ENCODE peak calls at places on chromosomes 7 and 10, in eight cellular contexts. One of them, this sample, is unnamed.

GRCh38 chr10:113589225-113589770 is 36.4 kb downstream of the HABP2 start:
- DNase-seq in stimulated activated CD4-positive, alpha-beta T cell treated with anti-CD3 and anti-CD28 coated beads, Interleukin-4, amount 100 ng/mL, for 24 hours: no peak
- DNase-seq in tibial nerve: no peak
- DNase-seq in fibroblast of lung: no peak
- DNase-seq in foreskin fibroblast: no peak
- DNase-seq in CD8-positive, alpha-beta T cell: no peak
- DNase-seq in GM23338: no peak
- DNase-seq in K562: no peak
- DNase-seq in this sample: no peak

GRCh38 chr10:787933-788651 is 98.6 kb upstream of the DIP2C start:
- DNase-seq in fibroblast of lung: peak; percentile 86
- DNase-seq in foreskin fibroblast: no peak
- DNase-seq in stimulated activated CD4-positive, alpha-beta T cell treated with anti-CD3 and anti-CD28 coated beads, Interleukin-4, amount 100 ng/mL, for 24 hours: no peak
- DNase-seq in tibial nerve: no peak
- DNase-seq in GM23338: no peak
- DNase-seq in CD8-positive, alpha-beta T cell: peak; percentile 36
- DNase-seq in K562: peak; percentile 14
- DNase-seq in this sample: no peak

GRCh38 chr10:121879476-121879875 is 48.4 kb downstream of the ATE1 start:
- DNase-seq in GM23338: no peak
- DNase-seq in tibial nerve: no peak
- DNase-seq in stimulated activated CD4-positive, alpha-beta T cell treated with anti-CD3 and anti-CD28 coated beads, Interleukin-4, amount 100 ng/mL, for 24 hours: no peak
- DNase-seq in CD8-positive, alpha-beta T cell: no peak
- DNase-seq in K562: no peak
- DNase-seq in fibroblast of lung: no peak
- DNase-seq in foreskin fibroblast: no peak
- DNase-seq in this sample: no peak

GRCh38 chr7:46603780-46604725 is 683.0 kb upstream of the IGFBP3 start:
- DNase-seq in K562: no peak
- DNase-seq in fibroblast of lung: peak; percentile 30
- DNase-seq in tibial nerve: peak; percentile 88
- DNase-seq in CD8-positive, alpha-beta T cell: no peak
- DNase-seq in GM23338: no peak
- DNase-seq in foreskin fibroblast: peak; percentile 89
- DNase-seq in stimulated activated CD4-positive, alpha-beta T cell treated with anti-CD3 and anti-CD28 coated beads, Interleukin-4, amount 100 ng/mL, for 24 hours: no peak
- DNase-seq in this sample: no peak

GRCh38 chr7:131231381-131232220 is 96.1 kb upstream of the MKLN1 start:
- DNase-seq in stimulated activated CD4-positive, alpha-beta T cell treated with anti-CD3 and anti-CD28 coated beads, Interleukin-4, amount 100 ng/mL, for 24 hours: peak; percentile 72
- DNase-seq in K562: no peak
- DNase-seq in fibroblast of lung: peak; percentile 39
- DNase-seq in GM23338: no peak
- DNase-seq in tibial nerve: peak; percentile 28
- DNase-seq in CD8-positive, alpha-beta T cell: peak; percentile 77
- DNase-seq in foreskin fibroblast: peak; percentile 47
- DNase-seq in this sample: peak; percentile 58

GRCh38 chr7:8144856-8145255 is 117.1 kb downstream of the ICA1 start:
- DNase-seq in GM23338: no peak
- DNase-seq in stimulated activated CD4-positive, alpha-beta T cell treated with anti-CD3 and anti-CD28 coated beads, Interleukin-4, amount 100 ng/mL, for 24 hours: no peak
- DNase-seq in fibroblast of lung: no peak
- DNase-seq in CD8-positive, alpha-beta T cell: no peak
- DNase-seq in K562: no peak
- DNase-seq in tibial nerve: no peak
- DNase-seq in foreskin fibroblast: no peak
- DNase-seq in this sample: no peak

GRCh38 chr7:78099715-78100477 is 301.3 kb downstream of the PHTF2 start:
- DNase-seq in CD8-positive, alpha-beta T cell: no peak
- DNase-seq in fibroblast of lung: peak; percentile 96
- DNase-seq in tibial nerve: no peak
- DNase-seq in K562: no peak
- DNase-seq in stimulated activated CD4-positive, alpha-beta T cell treated with anti-CD3 and anti-CD28 coated beads, Interleukin-4, amount 100 ng/mL, for 24 hours: no peak
- DNase-seq in foreskin fibroblast: no peak
- DNase-seq in GM23338: no peak
- DNase-seq in this sample: no peak

GRCh38 chr10:103054621-103055020 is 136.5 kb downstream of the CNNM2 start:
- DNase-seq in stimulated activated CD4-positive, alpha-beta T cell treated with anti-CD3 and anti-CD28 coated beads, Interleukin-4, amount 100 ng/mL, for 24 hours: no peak
- DNase-seq in K562: no peak
- DNase-seq in tibial nerve: no peak
- DNase-seq in fibroblast of lung: no peak
- DNase-seq in GM23338: no peak
- DNase-seq in foreskin fibroblast: no peak
- DNase-seq in CD8-positive, alpha-beta T cell: no peak
- DNase-seq in this sample: no peak

GRCh38 chr7:43766564-43766963 is 8.1 kb downstream of the BLVRA start:
- DNase-seq in K562: no peak
- DNase-seq in tibial nerve: no peak
- DNase-seq in CD8-positive, alpha-beta T cell: no peak
- DNase-seq in GM23338: peak; percentile 53
- DNase-seq in fibroblast of lung: no peak
- DNase-seq in foreskin fibroblast: no peak
- DNase-seq in stimulated activated CD4-positive, alpha-beta T cell treated with anti-CD3 and anti-CD28 coated beads, Interleukin-4, amount 100 ng/mL, for 24 hours: no peak
- DNase-seq in this sample: no peak

This sample was measured in T follicular helper cell.